ENCODE peak calls at places on chromosome 12, in eight cellular contexts. W is Peyer's patch, R is NB4, B is neural crest cell, H is fibroblast of pulmonary artery, O is HFFc6, E is kidney, J is cardiac fibroblast. A is an unnamed sample.

GRCh38 chr12:113298861-113299545 is 35.9 kb downstream of the SLC8B1 start:
- DNase-seq in R (no peak), H (no peak), J (peak; percentile 23), B (no peak), O (no peak), W (no peak), E (peak; percentile 85), A (no peak)

GRCh38 chr12:51132693-51133092 is 40.2 kb downstream of the TFCP2 start:
- DNase-seq in W (no peak), E (no peak), H (peak; percentile 8), O (no peak), R (peak; percentile 42), B (no peak), J (peak; percentile 28), A (no peak)

GRCh38 chr12:7188557-7189397 is 709 bp upstream of the PEX5 start:
- DNase-seq in R (peak; percentile 78), B (peak; percentile 53), O (peak; percentile 73), E (peak; percentile 87), W (peak; percentile 61), J (peak; percentile 81), H (peak; percentile 82), A (peak; percentile 92)

GRCh38 chr12:96500686-96501085 is 11.3 kb downstream of the CFAP54 start:
- DNase-seq in J (peak; percentile 58), B (no peak), W (no peak), H (peak; percentile 61), E (no peak), R (peak; percentile 30), O (peak; percentile 21), A (no peak)

GRCh38 chr12:1932264-1932777 is 13.9 kb upstream of the CACNA2D4 start:
- DNase-seq in O (no peak), H (no peak), B (no peak), E (no peak), R (peak; percentile 49), W (no peak), J (no peak), A (peak; percentile 70)

GRCh38 chr12:33047666-33048065 is 151.1 kb upstream of the PKP2 start:
- DNase-seq in E (no peak), H (no peak), J (no peak), R (no peak), W (no peak), O (no peak), B (no peak), A (no peak)

GRCh38 chr12:110758922-110759321 is 16.2 kb upstream of the PPP1CC start:
- DNase-seq in J (no peak), E (no peak), H (no peak), O (no peak), W (no peak), B (no peak), R (no peak), A (no peak)

GRCh38 chr12:112559784-112560183 is 141.0 kb downstream of the PTPN11 start:
- DNase-seq in H (no peak), R (no peak), W (no peak), J (no peak), B (no peak), E (no peak), O (peak; percentile 13), A (no peak)

GRCh38 chr12:122506393-122506938 is 5.7 kb upstream of the ZCCHC8 start:
- DNase-seq in R (no peak), E (no peak), B (no peak), W (no peak), O (no peak), J (no peak), H (no peak), A (no peak)

GRCh38 chr12:96445743-96446655 is 43.4 kb upstream of the CFAP54 start:
- DNase-seq in W (peak; percentile 37), H (peak; percentile 100), O (peak; percentile 95), B (no peak), J (peak; percentile 99), E (no peak), R (peak; percentile 73), A (no peak)

GRCh38 chr12:95637471-95638155 is 86.3 kb upstream of the USP44 start:
- DNase-seq in W (no peak), J (peak; percentile 96), R (no peak), E (no peak), B (no peak), H (peak; percentile 88), O (peak; percentile 94), A (no peak)

GRCh38 chr12:82507656-82508055 is 149.3 kb downstream of the METTL25 start:
- DNase-seq in E (no peak), R (no peak), O (no peak), W (no peak), J (no peak), B (no peak), H (no peak), A (no peak)

GRCh38 chr12:62602445-62603060 is 135.9 kb downstream of the MON2 start:
- DNase-seq in H (peak; percentile 91), R (peak; percentile 97), O (peak; percentile 80), W (peak; percentile 95), E (peak; percentile 97), J (peak; percentile 95), B (peak; percentile 84), A (peak; percentile 97)

GRCh38 chr12:26750531-26751171 is 82.3 kb downstream of the ITPR2 start:
- DNase-seq in R (no peak), J (no peak), E (no peak), H (no peak), O (no peak), B (no peak), W (no peak), A (no peak)

GRCh38 chr12:102298022-102298421 is 100.4 kb upstream of the PMCH start:
- DNase-seq in W (no peak), O (peak; percentile 75), H (peak; percentile 49), E (no peak), R (no peak), B (no peak), J (peak; percentile 16), A (no peak)

GRCh38 chr12:129082441-129082840 is 229.2 kb downstream of the GLT1D1 start:
- DNase-seq in O (no peak), J (no peak), W (no peak), B (no peak), R (no peak), E (no peak), H (no peak), A (no peak)

GRCh38 chr12:128803788-128804187 is 20.0 kb downstream of the SLC15A4 start:
- DNase-seq in O (no peak), E (no peak), R (no peak), W (no peak), H (no peak), B (no peak), J (no peak), A (peak; percentile 17)

GRCh38 chr12:117231750-117232149 is 41.5 kb upstream of the FBXO21 start:
- DNase-seq in O (no peak), B (no peak), J (no peak), H (no peak), R (peak; percentile 43), W (no peak), E (no peak), A (no peak)
- TF ChIP-seq CTCF in O (peak; percentile 37), B (no peak), J (no peak), H (no peak), R (peak; percentile 48), W (no peak), E (no peak), A (no peak)

DNA sequence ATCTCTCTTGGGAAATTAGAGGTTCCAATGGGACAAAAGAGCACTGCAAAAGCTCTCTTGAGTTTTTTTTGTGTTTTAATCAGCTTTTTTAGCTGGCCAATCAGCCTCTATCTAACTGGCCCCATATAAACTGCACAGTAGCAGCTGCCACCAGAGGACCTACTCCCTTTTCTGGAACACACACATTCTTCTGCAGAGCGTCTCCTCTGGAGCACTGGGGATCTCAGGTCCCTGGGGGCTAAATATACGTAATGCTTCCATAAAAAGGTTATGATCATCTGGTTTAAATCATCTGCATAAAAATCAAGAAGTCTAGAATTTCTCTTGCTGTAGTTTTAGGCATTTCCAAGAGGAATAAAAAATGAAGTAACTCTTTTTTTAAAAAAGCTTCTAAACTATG is 32.3 kb downstream of the TSPAN8 start:
- DNase-seq in J (peak; percentile 22), H (no peak), R (no peak), W (no peak), B (no peak), O (no peak), E (no peak), A (no peak)
- TF ChIP-seq CTCF in J (no peak), H (peak; percentile 14), R (no peak), W (no peak), B (no peak), O (no peak), E (no peak), A (no peak)

DNA sequence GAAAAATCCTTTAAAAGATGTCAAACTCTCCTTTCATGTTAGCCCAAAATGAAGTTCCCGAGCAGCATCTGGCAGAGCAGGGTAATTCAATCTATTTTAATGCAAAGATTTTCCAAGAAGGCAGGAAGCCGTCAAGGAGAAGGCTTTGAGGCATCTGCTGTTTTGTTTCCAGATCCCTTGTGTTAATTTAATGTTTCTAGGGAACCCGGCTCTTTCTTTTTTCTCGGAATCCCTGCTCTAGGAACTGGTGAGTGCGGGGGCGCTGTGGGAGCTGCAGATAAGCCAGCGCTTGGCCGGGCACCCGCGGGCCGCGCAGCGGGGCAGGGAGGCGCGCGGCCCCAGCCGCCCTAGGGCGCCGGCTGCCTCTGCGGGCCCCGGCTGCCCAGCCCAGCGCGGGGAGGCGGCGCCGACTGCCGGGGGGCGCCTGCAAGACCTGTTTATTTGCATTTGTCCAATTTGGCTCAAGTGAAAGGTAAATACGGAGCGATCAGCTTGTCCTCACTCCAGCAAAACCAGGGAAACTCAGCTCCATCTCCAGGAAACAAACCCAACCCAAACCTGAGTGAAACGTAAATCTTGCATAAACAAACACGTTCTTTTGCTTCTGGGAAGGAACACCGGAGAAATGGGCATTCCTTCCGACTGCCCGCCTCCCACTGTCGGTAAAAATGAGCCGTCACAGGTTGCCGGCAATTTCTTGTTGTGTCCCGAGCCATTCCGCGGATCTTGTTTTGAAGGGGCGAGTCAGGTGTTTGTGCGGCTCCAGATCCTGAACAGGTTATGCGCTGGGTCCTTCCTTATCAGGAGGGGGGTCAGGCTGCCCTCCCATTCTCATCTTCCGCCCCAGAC is 65.1 kb downstream of the CRADD start:
- DNase-seq in R (peak; percentile 81), B (peak; percentile 60), E (peak; percentile 92), O (peak; percentile 52), J (peak; percentile 67), W (peak; percentile 61), H (peak; percentile 71), A (peak; percentile 91)
- TF ChIP-seq CTCF in R (peak; percentile 47), B (peak; percentile 49), E (peak; percentile 29), O (peak; percentile 57), J (peak; percentile 26), W (peak; percentile 50), H (peak; percentile 15), A (no peak)

GRCh38 chr12:56221233-56221756 is 427 bp downstream of the RNF41 start:
- DNase-seq in J (peak; percentile 72), O (peak; percentile 66), H (peak; percentile 85), R (no peak), W (no peak), E (peak; percentile 88), B (peak; percentile 14), A (peak; percentile 81)

GRCh38 chr12:56223571-56224101 is 506 bp upstream of the NABP2 start:
- DNase-seq in O (no peak), E (no peak), W (no peak), B (no peak), H (no peak), J (no peak), R (no peak), A (no peak)

GRCh38 chr12:56224102-56224701 is at the start of gene NABP2:
- DNase-seq in H (peak; percentile 98), W (peak; percentile 96), B (peak; percentile 98), E (peak; percentile 99), J (peak; percentile 98), R (peak; percentile 99), O (peak; percentile 97), A (peak; percentile 98)

GRCh38 chr12:56221757-56222530 is at the start of gene RNF41:
- DNase-seq in B (peak; percentile 93), W (peak; percentile 97), E (peak; percentile 99), O (peak; percentile 96), J (peak; percentile 98), R (peak; percentile 98), H (peak; percentile 99), A (peak; percentile 99)

GRCh38 chr12:56222531-56222895 is 791 bp upstream of the RNF41 start:
- DNase-seq in R (no peak), O (no peak), J (no peak), B (no peak), H (no peak), E (no peak), W (no peak), A (no peak)
- TF ChIP-seq CTCF in R (no peak), O (no peak), J (no peak), B (no peak), H (no peak), E (no peak), W (no peak), A (no peak)

A was measured in spleen.